ENCODE peak calls at places on chromosomes 4 and X, in seven cellular contexts. One of them, this sample, is unnamed. For H3K4me1, the result is how much of the 10 kb centered on the place peaks cover.

GRCh38 chrX:65920620-65921019 is 119.3 kb downstream of the VSIG4 start:
- DNase-seq in suprapubic skin: no peak
- DNase-seq in IMR-90: no peak
- DNase-seq in pancreas: no peak
- DNase-seq in A549: no peak
- DNase-seq in uterus: no peak
- DNase-seq in breast epithelium: no peak
- DNase-seq in this sample: no peak

GRCh38 chr4:1473718-1474117 is 67.5 kb upstream of the NKX1-1 start:
- DNase-seq in pancreas: no peak
- DNase-seq in uterus: no peak
- DNase-seq in IMR-90: no peak
- DNase-seq in A549: no peak
- DNase-seq in breast epithelium: no peak
- DNase-seq in suprapubic skin: no peak
- DNase-seq in this sample: peak

GRCh38 chrX:51804741-51805140 is 61.5 kb downstream of the GSPT2 start:
- DNase-seq in IMR-90: no peak
- DNase-seq in suprapubic skin: no peak
- DNase-seq in uterus: no peak
- DNase-seq in A549: peak
- DNase-seq in breast epithelium: no peak
- DNase-seq in pancreas: no peak
- DNase-seq in this sample: no peak

GRCh38 chr4:151434183-151434860 is 25.3 kb downstream of the FHIP1A start:
- DNase-seq in breast epithelium: no peak
- DNase-seq in suprapubic skin: no peak
- DNase-seq in uterus: no peak
- DNase-seq in A549: no peak
- DNase-seq in pancreas: no peak
- DNase-seq in IMR-90: peak
- DNase-seq in this sample: no peak

GRCh38 chr4:61246003-61246402 is 45.9 kb downstream of the ADGRL3 start:
- DNase-seq in IMR-90: no peak
- DNase-seq in uterus: no peak
- DNase-seq in suprapubic skin: no peak
- DNase-seq in A549: no peak
- DNase-seq in breast epithelium: no peak
- DNase-seq in pancreas: no peak
- DNase-seq in this sample: no peak

GRCh38 chrX:281166-281999 is at the start of gene PLCXD1:
- DNase-seq in uterus: peak
- DNase-seq in A549: peak
- DNase-seq in pancreas: no peak
- DNase-seq in IMR-90: peak
- DNase-seq in breast epithelium: no peak
- DNase-seq in suprapubic skin: peak
- DNase-seq in this sample: peak

GRCh38 chr4:39576268-39576667 is 49.0 kb upstream of the UGDH start:
- DNase-seq in uterus: no peak
- DNase-seq in suprapubic skin: no peak
- DNase-seq in A549: no peak
- DNase-seq in IMR-90: peak
- DNase-seq in pancreas: no peak
- DNase-seq in breast epithelium: no peak
- DNase-seq in this sample: no peak

GRCh38 chr4:13733817-13734216 is 106.3 kb upstream of the BOD1L1 start:
- DNase-seq in pancreas: no peak
- DNase-seq in breast epithelium: no peak
- DNase-seq in suprapubic skin: no peak
- DNase-seq in A549: no peak
- DNase-seq in IMR-90: no peak
- DNase-seq in uterus: no peak
- DNase-seq in this sample: no peak

GRCh38 chrX:10756365-10756915 is 136.1 kb upstream of the MID1 start:
- DNase-seq in IMR-90: peak
- DNase-seq in suprapubic skin: no peak
- DNase-seq in A549: peak
- DNase-seq in uterus: peak
- DNase-seq in breast epithelium: no peak
- DNase-seq in pancreas: peak
- DNase-seq in this sample: no peak

GRCh38 chr4:65921180-65921579 is 250.9 kb upstream of the EPHA5 start:
- DNase-seq in suprapubic skin: no peak
- DNase-seq in A549: no peak
- DNase-seq in IMR-90: no peak
- DNase-seq in uterus: no peak
- DNase-seq in pancreas: no peak
- DNase-seq in breast epithelium: no peak
- DNase-seq in this sample: no peak

GRCh38 chr4:53555111-53555510 is 36.2 kb downstream of the LNX1 start:
- DNase-seq in A549: no peak
- DNase-seq in suprapubic skin: no peak
- DNase-seq in pancreas: no peak
- DNase-seq in IMR-90: no peak
- DNase-seq in breast epithelium: no peak
- DNase-seq in uterus: no peak
- DNase-seq in this sample: no peak

GRCh38 chr4:36244257-36245084 is at the start of gene ARAP2:
- DNase-seq in breast epithelium: peak
- DNase-seq in A549: peak
- DNase-seq in IMR-90: peak
- DNase-seq in uterus: peak
- DNase-seq in suprapubic skin: peak
- DNase-seq in pancreas: peak
- DNase-seq in this sample: peak

GRCh38 chr4:103887191-103887590 is 167.4 kb upstream of the TACR3 start:
- DNase-seq in IMR-90: no peak
- DNase-seq in pancreas: no peak
- DNase-seq in suprapubic skin: no peak
- DNase-seq in A549: no peak
- DNase-seq in breast epithelium: no peak
- DNase-seq in uterus: no peak
- DNase-seq in this sample: no peak

GRCh38 chrX:137482136-137482535 is 83.8 kb upstream of the ZIC3 start:
- DNase-seq in pancreas: peak
- DNase-seq in uterus: no peak
- DNase-seq in breast epithelium: no peak
- DNase-seq in suprapubic skin: no peak
- DNase-seq in IMR-90: no peak
- DNase-seq in A549: no peak
- DNase-seq in this sample: no peak
- TF ChIP-seq CTCF in pancreas: no peak
- TF ChIP-seq CTCF in uterus: no peak
- TF ChIP-seq CTCF in breast epithelium: no peak
- TF ChIP-seq CTCF in suprapubic skin: no peak
- TF ChIP-seq CTCF in IMR-90: no peak
- TF ChIP-seq CTCF in A549: no peak
- TF ChIP-seq CTCF in this sample: no peak

GRCh38 chrX:67725471-67725870 is 181.7 kb downstream of the AR start:
- DNase-seq in A549: no peak
- DNase-seq in suprapubic skin: no peak
- DNase-seq in pancreas: no peak
- DNase-seq in breast epithelium: no peak
- DNase-seq in IMR-90: no peak
- DNase-seq in uterus: no peak
- DNase-seq in this sample: no peak

GRCh38 chrX:67724359-67725110 is 180.7 kb downstream of the AR start:
- DNase-seq in IMR-90: no peak
- DNase-seq in A549: no peak
- DNase-seq in pancreas: no peak
- DNase-seq in suprapubic skin: no peak
- DNase-seq in uterus: no peak
- DNase-seq in breast epithelium: no peak
- DNase-seq in this sample: no peak

GRCh38 chrX:67726028-67726427 is 182.2 kb downstream of the AR start:
- DNase-seq in A549: no peak
- DNase-seq in IMR-90: no peak
- DNase-seq in breast epithelium: no peak
- DNase-seq in suprapubic skin: no peak
- DNase-seq in pancreas: no peak
- DNase-seq in uterus: no peak
- DNase-seq in this sample: no peak

GRCh38 chrX:67721321-67721720 is 177.5 kb downstream of the AR start:
- DNase-seq in A549: no peak
- DNase-seq in pancreas: no peak
- DNase-seq in uterus: no peak
- DNase-seq in breast epithelium: no peak
- DNase-seq in suprapubic skin: no peak
- DNase-seq in IMR-90: no peak
- DNase-seq in this sample: no peak

DNA sequence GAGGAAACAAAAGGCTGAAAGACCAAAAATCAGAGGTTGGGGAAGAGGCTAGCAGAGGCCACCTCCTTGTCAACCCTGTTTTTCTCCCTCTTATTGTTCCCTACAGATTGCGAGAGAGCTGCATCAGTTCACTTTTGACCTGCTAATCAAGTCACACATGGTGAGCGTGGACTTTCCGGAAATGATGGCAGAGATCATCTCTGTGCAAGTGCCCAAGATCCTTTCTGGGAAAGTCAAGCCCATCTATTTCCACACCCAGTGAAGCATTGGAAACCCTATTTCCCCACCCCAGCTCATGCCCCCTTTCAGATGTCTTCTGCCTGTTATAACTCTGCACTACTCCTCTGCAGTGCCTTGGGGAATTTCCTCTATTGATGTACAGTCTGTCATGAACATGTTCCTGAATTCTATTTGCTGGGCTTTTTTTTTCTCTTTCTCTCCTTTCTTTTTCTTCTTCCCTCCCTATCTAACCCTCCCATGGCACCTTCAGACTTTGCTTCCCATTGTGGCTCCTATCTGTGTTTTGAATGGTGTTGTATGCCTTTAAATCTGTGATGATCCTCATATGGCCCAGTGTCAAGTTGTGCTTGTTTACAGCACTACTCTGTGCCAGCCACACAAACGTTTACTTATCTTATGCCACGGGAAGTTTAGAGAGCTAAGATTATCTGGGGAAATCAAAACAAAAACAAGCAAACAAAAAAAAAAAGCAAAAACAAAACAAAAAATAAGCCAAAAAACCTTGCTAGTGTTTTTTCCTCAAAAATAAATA is 179.9 kb downstream of the AR start:
- DNase-seq in uterus: no peak
- DNase-seq in pancreas: no peak
- DNase-seq in suprapubic skin: no peak
- DNase-seq in A549: no peak
- DNase-seq in IMR-90: no peak
- DNase-seq in breast epithelium: no peak
- DNase-seq in this sample: no peak
- H3K4me1 ChIP-seq in uterus: under half
- H3K4me1 ChIP-seq in pancreas: under half
- H3K4me1 ChIP-seq in suprapubic skin: under half
- H3K4me1 ChIP-seq in A549: under half
- H3K4me1 ChIP-seq in IMR-90: under half
- H3K4me1 ChIP-seq in breast epithelium: under half
- H3K4me1 ChIP-seq in this sample: under half

GRCh38 chrX:131901581-131901980 is 121.5 kb upstream of the STK26 start:
- DNase-seq in uterus: no peak
- DNase-seq in breast epithelium: no peak
- DNase-seq in suprapubic skin: no peak
- DNase-seq in pancreas: no peak
- DNase-seq in IMR-90: no peak
- DNase-seq in A549: no peak
- DNase-seq in this sample: no peak

GRCh38 chrX:131895002-131895401 is 128.1 kb upstream of the STK26 start:
- DNase-seq in pancreas: no peak
- DNase-seq in breast epithelium: no peak
- DNase-seq in A549: no peak
- DNase-seq in uterus: no peak
- DNase-seq in suprapubic skin: no peak
- DNase-seq in IMR-90: peak
- DNase-seq in this sample: no peak

GRCh38 chrX:131895807-131896206 is 127.3 kb upstream of the STK26 start:
- DNase-seq in uterus: no peak
- DNase-seq in IMR-90: no peak
- DNase-seq in pancreas: no peak
- DNase-seq in A549: no peak
- DNase-seq in suprapubic skin: no peak
- DNase-seq in breast epithelium: no peak
- DNase-seq in this sample: no peak
- TF ChIP-seq CTCF in uterus: no peak
- TF ChIP-seq CTCF in IMR-90: no peak
- TF ChIP-seq CTCF in pancreas: no peak
- TF ChIP-seq CTCF in A549: no peak
- TF ChIP-seq CTCF in suprapubic skin: no peak
- TF ChIP-seq CTCF in breast epithelium: no peak
- TF ChIP-seq CTCF in this sample: no peak

DNA sequence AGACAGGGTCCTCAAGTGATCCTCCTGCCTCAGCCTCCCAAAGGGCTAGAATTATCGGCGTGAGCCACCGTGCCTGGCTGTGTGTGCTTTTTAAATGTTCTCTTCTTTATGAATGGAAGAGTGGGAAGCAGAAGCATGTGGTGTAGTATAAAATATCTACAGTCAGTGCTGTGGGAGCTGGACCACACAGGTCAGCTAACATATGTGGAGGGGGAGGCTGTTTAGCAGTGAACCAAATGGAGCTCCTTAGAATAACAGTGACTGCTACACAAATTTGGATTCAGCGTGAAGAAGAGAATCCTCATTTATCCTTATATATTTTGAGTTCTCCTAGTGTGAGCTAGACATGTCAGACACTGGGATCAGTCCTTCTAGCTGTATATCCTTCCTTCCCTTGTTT is 3.2 kb downstream of the SNX25 start:
- DNase-seq in breast epithelium: no peak
- DNase-seq in uterus: no peak
- DNase-seq in pancreas: no peak
- DNase-seq in A549: no peak
- DNase-seq in suprapubic skin: no peak
- DNase-seq in IMR-90: peak
- DNase-seq in this sample: no peak
- H3K4me1 ChIP-seq in breast epithelium: under half
- H3K4me1 ChIP-seq in uterus: under half
- H3K4me1 ChIP-seq in pancreas: under half
- H3K4me1 ChIP-seq in A549: under half
- H3K4me1 ChIP-seq in suprapubic skin: under half
- H3K4me1 ChIP-seq in IMR-90: under half
- H3K4me1 ChIP-seq in this sample: under half

GRCh38 chr4:173829565-173829964 is 299.5 kb upstream of the HAND2 start:
- DNase-seq in IMR-90: no peak
- DNase-seq in A549: no peak
- DNase-seq in uterus: no peak
- DNase-seq in breast epithelium: no peak
- DNase-seq in suprapubic skin: no peak
- DNase-seq in pancreas: no peak
- DNase-seq in this sample: no peak

GRCh38 chr4:173821851-173822250 is 291.8 kb upstream of the HAND2 start:
- DNase-seq in pancreas: no peak
- DNase-seq in A549: no peak
- DNase-seq in IMR-90: no peak
- DNase-seq in breast epithelium: no peak
- DNase-seq in uterus: no peak
- DNase-seq in suprapubic skin: no peak
- DNase-seq in this sample: no peak

GRCh38 chr4:173827707-173828106 is 297.7 kb upstream of the HAND2 start:
- DNase-seq in breast epithelium: no peak
- DNase-seq in uterus: no peak
- DNase-seq in IMR-90: no peak
- DNase-seq in suprapubic skin: no peak
- DNase-seq in A549: no peak
- DNase-seq in pancreas: no peak
- DNase-seq in this sample: no peak
- TF ChIP-seq CTCF in breast epithelium: no peak
- TF ChIP-seq CTCF in uterus: no peak
- TF ChIP-seq CTCF in IMR-90: no peak
- TF ChIP-seq CTCF in suprapubic skin: no peak
- TF ChIP-seq CTCF in A549: no peak
- TF ChIP-seq CTCF in pancreas: no peak
- TF ChIP-seq CTCF in this sample: no peak

This sample was measured in sigmoid colon.